ENCODE peak calls at places on chromosomes 3 and 15, in five cellular contexts. I, Y, E, T and K are unnamed samples. For H3K4me1, the result is how much of the 10 kb centered on the place peaks cover.

GRCh38 chr3:44045476-44046275 is 196.0 kb upstream of the TOPAZ1 start:
- DNase-seq in I (no peak), Y (no peak), E (no peak), T (peak), K (peak)

GRCh38 chr3:128054363-128054762 is 2.1 kb downstream of the SEC61A1 start:
- DNase-seq in I (no peak), Y (peak), E (peak), T (peak), K (no peak)

GRCh38 chr3:127424766-127425504 is 137.1 kb upstream of the PRR20G start:
- DNase-seq in I (no peak), Y (no peak), E (no peak), T (no peak), K (no peak)

GRCh38 chr15:70503798-70504304 is 259.5 kb downstream of the UACA start:
- DNase-seq in I (no peak), Y (no peak), E (no peak), T (no peak), K (no peak)

GRCh38 chr15:58699769-58700168 is 49.7 kb downstream of the ADAM10 start:
- DNase-seq in I (no peak), Y (no peak), E (no peak), T (no peak), K (no peak)

GRCh38 chr3:57048052-57048671 is 12.3 kb upstream of the SPATA12 start:
- DNase-seq in I (no peak), Y (peak), E (no peak), T (peak), K (no peak)

GRCh38 chr3:89049119-89049518 is 58.3 kb upstream of the EPHA3 start:
- DNase-seq in I (no peak), Y (no peak), E (peak), T (no peak), K (no peak)

GRCh38 chr15:31440754-31441298 is 114.2 kb downstream of the KLF13 start:
- DNase-seq in I (peak), Y (peak), E (peak), T (no peak), K (peak)

GRCh38 chr3:111588527-111588926 is 6.6 kb downstream of the ZBED2 start:
- DNase-seq in I (no peak), Y (no peak), E (peak), T (no peak), K (no peak)

GRCh38 chr3:30007668-30008067 is 598.7 kb upstream of the TGFBR2 start:
- DNase-seq in I (no peak), Y (no peak), E (no peak), T (peak), K (no peak)

GRCh38 chr3:116939091-116939490 is 229.5 kb downstream of the TUSC7 start:
- DNase-seq in I (no peak), Y (no peak), E (no peak), T (no peak), K (no peak)

GRCh38 chr3:17942856-17943255 is 200.4 kb upstream of the TBC1D5 start:
- DNase-seq in I (no peak), Y (no peak), E (no peak), T (peak), K (no peak)

GRCh38 chr3:87997298-87997697 is 61.5 kb downstream of the CGGBP1 start:
- DNase-seq in I (no peak), Y (no peak), E (no peak), T (no peak), K (peak)

GRCh38 chr3:23590874-23591273 is 214.9 kb upstream of the UBE2E1 start:
- DNase-seq in I (no peak), Y (no peak), E (no peak), T (no peak), K (no peak)

GRCh38 chr3:69443554-69443953 is 57.7 kb upstream of the FRMD4B start:
- DNase-seq in I (no peak), Y (peak), E (peak), T (no peak), K (no peak)

GRCh38 chr3:182121424-182121823 is 409.7 kb downstream of the SOX2 start:
- DNase-seq in I (no peak), Y (no peak), E (no peak), T (no peak), K (no peak)

GRCh38 chr3:17639257-17639656 is 103.2 kb downstream of the TBC1D5 start:
- DNase-seq in I (no peak), Y (peak), E (peak), T (peak), K (no peak)

GRCh38 chr3:5195605-5196004 is 8.1 kb downstream of the EDEM1 start:
- DNase-seq in I (no peak), Y (no peak), E (no peak), T (peak), K (peak)

GRCh38 chr3:5198313-5198677 is 10.8 kb downstream of the EDEM1 start:
- DNase-seq in I (no peak), Y (no peak), E (no peak), T (no peak), K (no peak)

GRCh38 chr3:5198986-5199731 is 11.7 kb downstream of the EDEM1 start:
- DNase-seq in I (no peak), Y (no peak), E (no peak), T (no peak), K (no peak)

GRCh38 chr3:5197022-5197421 is 9.5 kb downstream of the EDEM1 start:
- DNase-seq in I (no peak), Y (peak), E (peak), T (peak), K (no peak)

GRCh38 chr3:5197470-5198312 is 10.2 kb downstream of the EDEM1 start:
- DNase-seq in I (no peak), Y (peak), E (peak), T (peak), K (no peak)
- H3K4me1 ChIP-seq in I (under half), Y (under half), E (under half), T (under half), K (half or more)

GRCh38 chr3:50168791-50169190 is 13.7 kb downstream of the SEMA3F start:
- DNase-seq in I (peak), Y (no peak), E (no peak), T (no peak), K (no peak)

GRCh38 chr3:50167782-50168317 is 12.7 kb downstream of the SEMA3F start:
- DNase-seq in I (no peak), Y (no peak), E (no peak), T (no peak), K (no peak)

GRCh38 chr3:50167069-50167781 is 12.1 kb downstream of the SEMA3F start:
- DNase-seq in I (no peak), Y (peak), E (peak), T (peak), K (no peak)

GRCh38 chr3:50169232-50169631 is 14.1 kb downstream of the SEMA3F start:
- DNase-seq in I (no peak), Y (no peak), E (no peak), T (no peak), K (no peak)

GRCh38 chr3:50168388-50168787 is 13.3 kb downstream of the SEMA3F start:
- DNase-seq in I (peak), Y (no peak), E (no peak), T (no peak), K (no peak)
- H3K4me1 ChIP-seq in I (under half), Y (under half), E (half or more), T (half or more), K (half or more)

GRCh38 chr3:49401758-49402157 is 10.0 kb downstream of the RHOA start:
- DNase-seq in I (no peak), Y (no peak), E (no peak), T (no peak), K (peak)
- H3K4me1 ChIP-seq in I (under half), Y (under half), E (under half), T (under half), K (half or more)

DNA sequence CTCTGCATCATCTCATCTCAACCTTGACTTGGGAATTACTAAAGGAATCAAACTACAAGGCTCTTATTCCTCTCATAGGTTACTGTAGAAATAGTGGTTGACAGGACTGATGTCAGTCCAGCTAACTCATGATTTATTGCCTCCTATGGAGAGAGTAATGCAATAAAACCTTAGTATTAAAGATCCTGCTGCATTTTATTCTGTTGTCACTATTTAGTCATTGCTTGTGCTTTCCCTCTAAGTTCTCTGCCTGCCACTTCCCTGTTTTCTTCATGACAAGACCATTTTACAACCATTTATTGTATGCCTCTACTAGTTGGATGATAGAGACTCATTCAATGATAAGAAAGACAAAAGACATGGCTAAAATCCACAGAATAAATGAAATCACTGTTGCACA is 134.1 kb upstream of the GRM7 start:
- DNase-seq in I (no peak), Y (no peak), E (no peak), T (no peak), K (no peak)
- H3K4me1 ChIP-seq in I (under half), Y (under half), E (under half), T (under half), K (under half)

GRCh38 chr3:153293222-153293621 is 131.2 kb downstream of the RAP2B start:
- DNase-seq in I (no peak), Y (peak), E (peak), T (peak), K (no peak)
- H3K4me1 ChIP-seq in I (under half), Y (under half), E (under half), T (under half), K (under half)